ENCODE peak calls at places on chromosomes 4 and X, in seven cellular contexts. J is body of pancreas, Z is tibial nerve, W is neural progenitor cell, H is lung, O is colonic mucosa, N is RWPE1. M is an unnamed sample.

GRCh38 chr4:64584981-64585557 is 175.8 kb upstream of the TECRL start:
- DNase-seq in O (no peak), J (peak), W (peak), H (no peak), Z (no peak), N (peak), M (peak)

GRCh38 chr4:95377511-95377910 is 171.3 kb downstream of the UNC5C start:
- DNase-seq in H (no peak), J (no peak), O (no peak), N (no peak), W (no peak), Z (no peak), M (no peak)

GRCh38 chrX:137771537-137771936 is 205.6 kb downstream of the ZIC3 start:
- DNase-seq in W (no peak), H (no peak), O (no peak), N (no peak), Z (no peak), J (no peak), M (no peak)

GRCh38 chr4:30856795-30857564 is 136.8 kb downstream of the PCDH7 start:
- DNase-seq in J (no peak), Z (no peak), O (no peak), W (no peak), H (no peak), N (no peak), M (no peak)

GRCh38 chrX:110004210-110004609 is 1.3 kb downstream of the TMEM164 start:
- DNase-seq in J (peak), H (peak), Z (no peak), N (peak), O (peak), W (peak), M (no peak)

GRCh38 chr4:95219109-95219508 is 329.7 kb downstream of the UNC5C start:
- DNase-seq in Z (no peak), H (no peak), N (no peak), W (no peak), O (no peak), J (no peak), M (peak)

GRCh38 chr4:165532976-165533375 is 154.2 kb downstream of the CPE start:
- DNase-seq in H (no peak), Z (no peak), O (no peak), N (no peak), J (no peak), W (peak), M (no peak)

GRCh38 chr4:954211-955020 is 19.0 kb downstream of the DGKQ start:
- DNase-seq in O (peak), H (no peak), Z (no peak), N (no peak), W (no peak), J (no peak), M (no peak)

GRCh38 chrX:33307954-33308353 is 96.6 kb upstream of the DMD start:
- DNase-seq in H (no peak), J (no peak), O (no peak), W (no peak), N (peak), Z (no peak), M (no peak)

GRCh38 chr4:147590249-147590920 is 26.8 kb upstream of the TMEM184C start:
- DNase-seq in N (peak), H (peak), O (peak), J (peak), Z (peak), W (peak), M (peak)

GRCh38 chrX:10085223-10085622 is 71.6 kb upstream of the CLCN4 start:
- DNase-seq in Z (no peak), O (no peak), J (no peak), N (no peak), H (no peak), W (no peak), M (no peak)

GRCh38 chr4:55186123-55186522 is 60.7 kb upstream of the KDR start:
- DNase-seq in J (no peak), N (no peak), H (no peak), O (no peak), W (no peak), Z (no peak), M (no peak)

GRCh38 chr4:55183926-55184599 is 58.7 kb upstream of the KDR start:
- DNase-seq in O (no peak), N (peak), J (peak), W (no peak), H (no peak), Z (no peak), M (no peak)

GRCh38 chr4:55186700-55187099 is 61.3 kb upstream of the KDR start:
- DNase-seq in N (no peak), J (no peak), W (peak), Z (no peak), O (no peak), H (no peak), M (no peak)

GRCh38 chr4:55181606-55182005 is 56.2 kb upstream of the KDR start:
- DNase-seq in O (no peak), H (no peak), N (no peak), W (no peak), Z (no peak), J (no peak), M (peak)

DNA sequence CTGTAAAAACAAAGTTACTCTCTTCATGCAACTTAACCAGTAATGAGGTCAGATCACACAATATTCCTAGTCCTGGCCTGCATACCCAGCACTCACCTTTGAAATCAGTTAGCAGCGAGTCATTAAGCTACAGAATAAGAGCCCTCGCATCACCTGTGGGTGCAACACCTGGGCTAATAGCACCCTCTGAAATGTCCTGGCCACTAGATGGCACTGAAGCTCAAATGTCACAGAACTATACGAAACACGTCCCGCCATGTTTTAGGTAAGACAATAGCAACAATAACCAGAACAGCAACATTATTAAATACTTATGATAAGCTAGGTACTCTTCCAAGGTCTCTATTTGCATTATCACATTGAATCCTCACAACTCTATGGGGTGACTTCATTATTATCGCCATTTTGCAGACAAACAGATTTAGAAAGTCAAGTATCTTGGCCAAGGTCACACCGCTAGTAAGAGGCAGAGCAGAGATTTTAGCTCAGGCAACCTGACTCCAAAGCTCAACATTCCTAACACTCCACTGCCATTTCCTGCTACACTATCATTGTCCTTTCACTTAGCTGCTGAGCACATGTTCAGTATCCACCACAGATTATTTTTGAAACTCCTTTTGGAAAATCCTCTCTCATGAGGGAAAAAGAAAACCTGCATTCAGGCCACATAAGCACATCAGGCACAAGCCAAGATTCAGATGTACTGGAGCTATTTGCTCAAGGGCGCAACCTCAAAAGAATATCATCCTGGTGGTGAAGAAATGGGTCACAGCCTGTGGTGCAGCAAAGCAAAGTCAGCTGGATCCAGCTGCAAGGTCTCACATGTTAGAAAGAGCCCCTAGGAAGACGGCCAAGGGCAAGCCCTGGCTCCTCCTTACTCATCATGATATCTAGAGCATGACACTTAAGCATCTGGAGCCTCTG is 59.5 kb upstream of the KDR start:
- DNase-seq in J (peak), H (peak), O (peak), N (no peak), Z (no peak), W (no peak), M (peak)
- TF ChIP-seq CTCF in J (peak), H (peak), O (peak), N (peak), Z (no peak), W (peak), M (peak)

DNA sequence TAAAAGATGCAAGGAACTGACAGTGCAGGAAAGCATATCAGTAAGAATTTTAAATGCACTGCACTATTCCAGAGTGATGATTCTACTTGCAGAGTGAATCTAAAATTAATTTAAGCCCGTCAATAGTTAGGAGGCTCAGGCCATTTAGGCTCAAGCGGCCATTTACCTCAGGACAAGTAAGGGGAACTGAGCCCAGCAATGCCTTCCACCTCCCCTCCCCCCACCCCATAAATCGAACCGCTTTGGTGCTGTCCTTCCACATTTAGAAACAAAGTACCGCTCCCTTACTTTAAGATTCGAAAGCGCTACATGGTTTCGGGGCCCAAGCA is 665 bp downstream of the RBM41 start:
- DNase-seq in H (no peak), J (no peak), N (no peak), Z (no peak), O (no peak), W (no peak), M (peak)
- H3K27ac ChIP-seq in H (peak), J (no peak), N (peak), Z (peak), O (peak), W (no peak), M (peak)

DNA sequence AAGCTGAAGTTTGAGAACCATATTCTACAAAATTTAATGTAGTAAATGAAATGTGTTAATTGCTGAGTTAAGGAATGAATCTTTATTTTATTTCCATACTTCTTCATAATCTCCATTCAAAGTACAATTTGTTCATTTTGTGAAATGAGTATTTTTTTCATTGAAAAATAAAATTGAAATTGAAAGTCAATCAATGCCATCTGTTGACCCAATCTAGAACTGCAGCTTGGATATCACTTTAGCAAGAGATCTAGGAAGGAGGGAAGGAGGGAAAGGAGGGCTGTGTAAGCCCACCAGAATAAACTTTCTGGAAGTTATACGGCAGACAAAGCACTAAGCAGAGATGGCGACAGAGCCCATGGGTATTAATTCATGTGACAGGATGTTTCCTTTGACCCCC is 128.4 kb downstream of the ZMAT1 start:
- DNase-seq in O (no peak), N (no peak), W (peak), J (no peak), Z (no peak), H (no peak), M (peak)
- TF ChIP-seq CTCF in O (peak), N (peak), W (peak), J (peak), Z (peak), H (no peak), M (peak)

GRCh38 chrX:149497054-149497453 is 8.1 kb downstream of the IDS start:
- DNase-seq in W (no peak), O (no peak), N (no peak), Z (no peak), H (no peak), J (no peak), M (no peak)

GRCh38 chrX:149497626-149498025 is 7.5 kb downstream of the IDS start:
- DNase-seq in Z (no peak), O (no peak), N (peak), W (no peak), H (no peak), J (no peak), M (no peak)

GRCh38 chrX:149494844-149495565 is 10.1 kb downstream of the IDS start:
- DNase-seq in O (no peak), W (no peak), Z (no peak), N (no peak), H (peak), J (no peak), M (no peak)

GRCh38 chrX:149493567-149494562 is 11.2 kb downstream of the IDS start:
- DNase-seq in N (no peak), O (no peak), W (no peak), Z (no peak), H (no peak), J (no peak), M (no peak)

DNA sequence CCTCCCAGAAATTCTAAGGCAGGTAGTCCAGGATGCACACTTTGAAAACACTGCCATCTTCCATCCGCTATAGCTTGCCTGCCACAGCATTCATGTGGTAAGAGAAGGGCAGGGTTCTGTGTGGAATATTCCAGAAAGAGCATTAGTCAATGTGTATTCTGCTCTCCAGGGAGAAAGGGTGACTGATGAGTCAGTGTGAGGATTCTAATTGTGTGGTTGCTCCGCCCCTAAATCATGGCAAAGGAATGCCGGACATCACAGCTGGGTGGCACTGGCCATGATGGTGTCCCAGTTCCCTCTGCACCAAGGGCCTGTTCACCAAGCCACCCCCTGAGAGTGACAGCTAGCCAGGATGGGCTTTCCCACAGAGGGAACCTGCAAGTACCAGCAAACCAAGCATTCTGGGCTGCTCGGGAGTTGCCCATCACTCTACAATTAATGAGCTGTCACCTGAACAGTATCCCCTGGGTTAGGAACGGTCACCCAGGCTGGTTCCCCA is 9.5 kb downstream of the IDS start:
- DNase-seq in J (peak), H (no peak), W (no peak), O (no peak), Z (no peak), N (peak), M (peak)
- H3K27ac ChIP-seq in J (no peak), H (peak), W (no peak), O (no peak), Z (no peak), N (peak), M (no peak)

GRCh38 chr4:15144249-15144966 is 142.1 kb downstream of the CPEB2 start:
- DNase-seq in H (no peak), Z (no peak), N (no peak), W (peak), J (no peak), O (no peak), M (no peak)
- TF ChIP-seq CTCF in H (no peak), Z (no peak), N (no peak), W (peak), J (no peak), O (no peak), M (no peak)

M was measured in cardiac muscle cell.